ENCODE peak calls at places on chromosomes 13 and 19, in eight cellular contexts. One of them, this sample, is unnamed.

GRCh38 chr13:98688373-98688772 is 64.1 kb downstream of the SLC15A1 start:
- DNase-seq in cardiac muscle cell: no peak
- DNase-seq in psoas muscle: no peak
- DNase-seq in cardiac fibroblast: no peak
- DNase-seq in bronchial epithelial cell: no peak
- DNase-seq in GM13977: no peak
- DNase-seq in neural crest cell: no peak
- DNase-seq in mesothelial cell of epicardium: no peak
- DNase-seq in this sample: no peak

GRCh38 chr13:82654851-82655517 is 1227.3 kb downstream of the SLITRK1 start:
- DNase-seq in cardiac muscle cell: no peak
- DNase-seq in psoas muscle: peak; percentile 86
- DNase-seq in cardiac fibroblast: peak; percentile 70
- DNase-seq in bronchial epithelial cell: peak; percentile 2
- DNase-seq in GM13977: no peak
- DNase-seq in neural crest cell: no peak
- DNase-seq in mesothelial cell of epicardium: no peak
- DNase-seq in this sample: no peak

GRCh38 chr19:49699364-49699763 is 8.4 kb downstream of the CPT1C start:
- DNase-seq in cardiac muscle cell: no peak
- DNase-seq in psoas muscle: no peak
- DNase-seq in cardiac fibroblast: no peak
- DNase-seq in bronchial epithelial cell: no peak
- DNase-seq in GM13977: no peak
- DNase-seq in neural crest cell: no peak
- DNase-seq in mesothelial cell of epicardium: no peak
- DNase-seq in this sample: no peak

GRCh38 chr13:20291037-20291436 is 58.9 kb upstream of the GJB6 start:
- DNase-seq in cardiac muscle cell: no peak
- DNase-seq in psoas muscle: no peak
- DNase-seq in cardiac fibroblast: no peak
- DNase-seq in bronchial epithelial cell: no peak
- DNase-seq in GM13977: no peak
- DNase-seq in neural crest cell: no peak
- DNase-seq in mesothelial cell of epicardium: no peak
- DNase-seq in this sample: no peak

GRCh38 chr13:41497436-41497835 is 40.1 kb downstream of the RGCC start:
- DNase-seq in cardiac muscle cell: no peak
- DNase-seq in psoas muscle: no peak
- DNase-seq in cardiac fibroblast: no peak
- DNase-seq in bronchial epithelial cell: no peak
- DNase-seq in GM13977: no peak
- DNase-seq in neural crest cell: no peak
- DNase-seq in mesothelial cell of epicardium: no peak
- DNase-seq in this sample: no peak

GRCh38 chr13:111228262-111229144 is 91.9 kb upstream of the TEX29 start:
- DNase-seq in cardiac muscle cell: no peak
- DNase-seq in psoas muscle: peak; percentile 62
- DNase-seq in cardiac fibroblast: no peak
- DNase-seq in bronchial epithelial cell: no peak
- DNase-seq in GM13977: no peak
- DNase-seq in neural crest cell: no peak
- DNase-seq in mesothelial cell of epicardium: no peak
- DNase-seq in this sample: no peak

GRCh38 chr19:10332158-10332964 is 968 bp downstream of the RAVER1 start:
- DNase-seq in cardiac muscle cell: no peak
- DNase-seq in psoas muscle: no peak
- DNase-seq in cardiac fibroblast: no peak
- DNase-seq in bronchial epithelial cell: no peak
- DNase-seq in GM13977: no peak
- DNase-seq in neural crest cell: no peak
- DNase-seq in mesothelial cell of epicardium: no peak
- DNase-seq in this sample: no peak

GRCh38 chr19:5804516-5805464 is at the start of gene NRTN:
- DNase-seq in cardiac muscle cell: peak; percentile 71
- DNase-seq in psoas muscle: no peak
- DNase-seq in cardiac fibroblast: no peak
- DNase-seq in bronchial epithelial cell: no peak
- DNase-seq in GM13977: peak; percentile 89
- DNase-seq in neural crest cell: no peak
- DNase-seq in mesothelial cell of epicardium: no peak
- DNase-seq in this sample: peak; percentile 85

GRCh38 chr19:19420570-19421301 is 15.3 kb downstream of the GATAD2A start:
- DNase-seq in cardiac muscle cell: no peak
- DNase-seq in psoas muscle: no peak
- DNase-seq in cardiac fibroblast: no peak
- DNase-seq in bronchial epithelial cell: no peak
- DNase-seq in GM13977: no peak
- DNase-seq in neural crest cell: no peak
- DNase-seq in mesothelial cell of epicardium: no peak
- DNase-seq in this sample: no peak

GRCh38 chr13:43516401-43516826 is 270.4 kb downstream of the ENOX1 start:
- DNase-seq in cardiac muscle cell: peak; percentile 12
- DNase-seq in psoas muscle: no peak
- DNase-seq in cardiac fibroblast: peak; percentile 91
- DNase-seq in bronchial epithelial cell: no peak
- DNase-seq in GM13977: no peak
- DNase-seq in neural crest cell: no peak
- DNase-seq in mesothelial cell of epicardium: no peak
- DNase-seq in this sample: no peak

GRCh38 chr19:29002336-29002735 is 210.6 kb downstream of the UQCRFS1 start:
- DNase-seq in cardiac muscle cell: no peak
- DNase-seq in psoas muscle: no peak
- DNase-seq in cardiac fibroblast: no peak
- DNase-seq in bronchial epithelial cell: no peak
- DNase-seq in GM13977: no peak
- DNase-seq in neural crest cell: no peak
- DNase-seq in mesothelial cell of epicardium: no peak
- DNase-seq in this sample: no peak

GRCh38 chr19:5824791-5825577 is 14.5 kb downstream of the FUT6 start:
- DNase-seq in cardiac muscle cell: no peak
- DNase-seq in psoas muscle: no peak
- DNase-seq in cardiac fibroblast: no peak
- DNase-seq in bronchial epithelial cell: no peak
- DNase-seq in GM13977: no peak
- DNase-seq in neural crest cell: no peak
- DNase-seq in mesothelial cell of epicardium: no peak
- DNase-seq in this sample: no peak

GRCh38 chr13:53821632-53822031 is 793.0 kb downstream of the OLFM4 start:
- DNase-seq in cardiac muscle cell: no peak
- DNase-seq in psoas muscle: no peak
- DNase-seq in cardiac fibroblast: no peak
- DNase-seq in bronchial epithelial cell: no peak
- DNase-seq in GM13977: no peak
- DNase-seq in neural crest cell: no peak
- DNase-seq in mesothelial cell of epicardium: no peak
- DNase-seq in this sample: no peak

GRCh38 chr13:51838235-51838846 is 6.6 kb downstream of the TMEM272 start:
- DNase-seq in cardiac muscle cell: no peak
- DNase-seq in psoas muscle: no peak
- DNase-seq in cardiac fibroblast: peak; percentile 38
- DNase-seq in bronchial epithelial cell: no peak
- DNase-seq in GM13977: no peak
- DNase-seq in neural crest cell: no peak
- DNase-seq in mesothelial cell of epicardium: no peak
- DNase-seq in this sample: no peak

GRCh38 chr19:17938092-17938845 is 5.5 kb downstream of the CCDC124 start:
- DNase-seq in cardiac muscle cell: peak; percentile 77
- DNase-seq in psoas muscle: peak; percentile 88
- DNase-seq in cardiac fibroblast: peak; percentile 80
- DNase-seq in bronchial epithelial cell: peak; percentile 89
- DNase-seq in GM13977: peak; percentile 92
- DNase-seq in neural crest cell: peak; percentile 77
- DNase-seq in mesothelial cell of epicardium: peak; percentile 50
- DNase-seq in this sample: peak; percentile 91

GRCh38 chr19:50896591-50897190 is 14.5 kb downstream of the KLK4 start:
- DNase-seq in cardiac muscle cell: no peak
- DNase-seq in psoas muscle: no peak
- DNase-seq in cardiac fibroblast: peak; percentile 14
- DNase-seq in bronchial epithelial cell: peak; percentile 85
- DNase-seq in GM13977: peak; percentile 85
- DNase-seq in neural crest cell: no peak
- DNase-seq in mesothelial cell of epicardium: no peak
- DNase-seq in this sample: peak; percentile 86

GRCh38 chr19:44792286-44792685 is 14.6 kb downstream of the CBLC start:
- DNase-seq in cardiac muscle cell: no peak
- DNase-seq in psoas muscle: no peak
- DNase-seq in cardiac fibroblast: no peak
- DNase-seq in bronchial epithelial cell: no peak
- DNase-seq in GM13977: peak; percentile 16
- DNase-seq in neural crest cell: no peak
- DNase-seq in mesothelial cell of epicardium: no peak
- DNase-seq in this sample: no peak

DNA sequence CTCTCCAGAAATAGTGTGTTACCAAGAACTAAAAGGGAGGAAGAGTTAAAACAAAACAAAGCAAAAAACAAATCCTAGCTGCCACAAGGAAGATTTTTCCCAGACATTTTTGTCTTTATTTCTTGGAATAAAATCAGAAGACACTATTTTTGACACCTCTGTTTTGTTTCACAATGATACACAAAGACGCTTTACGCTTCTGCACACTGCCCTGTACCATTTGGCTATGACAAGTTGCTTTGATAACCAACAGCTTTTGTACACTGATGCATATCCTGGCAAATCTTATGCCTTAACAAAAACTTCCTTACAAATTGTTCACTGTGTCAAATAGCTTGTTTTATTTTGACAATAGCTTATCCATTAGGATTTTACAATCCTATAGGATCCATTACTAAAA is 103.5 kb upstream of the RAP2A start:
- DNase-seq in cardiac muscle cell: no peak
- DNase-seq in psoas muscle: no peak
- DNase-seq in cardiac fibroblast: no peak
- DNase-seq in bronchial epithelial cell: no peak
- DNase-seq in GM13977: no peak
- DNase-seq in neural crest cell: no peak
- DNase-seq in mesothelial cell of epicardium: no peak
- DNase-seq in this sample: no peak
- TF ChIP-seq CTCF in cardiac muscle cell: no peak
- TF ChIP-seq CTCF in psoas muscle: no peak
- TF ChIP-seq CTCF in cardiac fibroblast: no peak
- TF ChIP-seq CTCF in bronchial epithelial cell: no peak
- TF ChIP-seq CTCF in GM13977: no peak
- TF ChIP-seq CTCF in neural crest cell: no peak
- TF ChIP-seq CTCF in mesothelial cell of epicardium: no peak
- TF ChIP-seq CTCF in this sample: no peak

GRCh38 chr13:87078947-87079795 is 592.0 kb upstream of the SLITRK5 start:
- DNase-seq in cardiac muscle cell: no peak
- DNase-seq in psoas muscle: peak; percentile 34
- DNase-seq in cardiac fibroblast: no peak
- DNase-seq in bronchial epithelial cell: no peak
- DNase-seq in GM13977: no peak
- DNase-seq in neural crest cell: no peak
- DNase-seq in mesothelial cell of epicardium: no peak
- DNase-seq in this sample: no peak

GRCh38 chr13:87089391-87089790 is 581.8 kb upstream of the SLITRK5 start:
- DNase-seq in cardiac muscle cell: no peak
- DNase-seq in psoas muscle: no peak
- DNase-seq in cardiac fibroblast: peak; percentile 72
- DNase-seq in bronchial epithelial cell: peak; percentile 54
- DNase-seq in GM13977: no peak
- DNase-seq in neural crest cell: no peak
- DNase-seq in mesothelial cell of epicardium: no peak
- DNase-seq in this sample: no peak

GRCh38 chr13:87080100-87080779 is 590.9 kb upstream of the SLITRK5 start:
- DNase-seq in cardiac muscle cell: no peak
- DNase-seq in psoas muscle: no peak
- DNase-seq in cardiac fibroblast: no peak
- DNase-seq in bronchial epithelial cell: no peak
- DNase-seq in GM13977: no peak
- DNase-seq in neural crest cell: no peak
- DNase-seq in mesothelial cell of epicardium: no peak
- DNase-seq in this sample: no peak

GRCh38 chr13:87087741-87088140 is 583.4 kb upstream of the SLITRK5 start:
- DNase-seq in cardiac muscle cell: no peak
- DNase-seq in psoas muscle: no peak
- DNase-seq in cardiac fibroblast: peak; percentile 22
- DNase-seq in bronchial epithelial cell: no peak
- DNase-seq in GM13977: no peak
- DNase-seq in neural crest cell: no peak
- DNase-seq in mesothelial cell of epicardium: no peak
- DNase-seq in this sample: no peak

GRCh38 chr13:87084192-87084591 is 587.0 kb upstream of the SLITRK5 start:
- DNase-seq in cardiac muscle cell: no peak
- DNase-seq in psoas muscle: no peak
- DNase-seq in cardiac fibroblast: no peak
- DNase-seq in bronchial epithelial cell: no peak
- DNase-seq in GM13977: no peak
- DNase-seq in neural crest cell: no peak
- DNase-seq in mesothelial cell of epicardium: no peak
- DNase-seq in this sample: no peak
- TF ChIP-seq CTCF in cardiac muscle cell: no peak
- TF ChIP-seq CTCF in psoas muscle: no peak
- TF ChIP-seq CTCF in cardiac fibroblast: no peak
- TF ChIP-seq CTCF in bronchial epithelial cell: no peak
- TF ChIP-seq CTCF in GM13977: no peak
- TF ChIP-seq CTCF in neural crest cell: no peak
- TF ChIP-seq CTCF in mesothelial cell of epicardium: no peak
- TF ChIP-seq CTCF in this sample: no peak

DNA sequence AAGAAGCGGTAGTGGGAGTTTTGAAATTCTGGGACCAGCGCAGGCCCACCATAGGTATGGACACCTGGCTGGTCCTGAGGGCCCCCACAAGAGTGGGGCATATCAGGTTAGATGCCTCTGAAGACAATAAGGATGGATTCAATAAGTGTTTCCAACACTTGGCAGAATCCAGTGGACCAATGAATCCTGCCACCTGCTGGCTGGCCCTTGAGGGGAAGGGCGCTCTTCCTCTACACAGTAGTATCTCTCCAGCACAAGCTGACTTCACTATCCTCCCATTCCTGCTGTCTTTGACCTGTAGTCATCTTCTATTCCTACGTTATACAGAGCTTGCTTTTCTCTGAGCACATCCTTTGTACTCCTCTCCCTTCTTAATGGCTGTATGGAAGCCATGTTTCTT is 199.7 kb upstream of the TSHZ3 start:
- DNase-seq in cardiac muscle cell: peak; percentile 47
- DNase-seq in psoas muscle: no peak
- DNase-seq in cardiac fibroblast: peak; percentile 61
- DNase-seq in bronchial epithelial cell: no peak
- DNase-seq in GM13977: no peak
- DNase-seq in neural crest cell: no peak
- DNase-seq in mesothelial cell of epicardium: no peak
- DNase-seq in this sample: no peak
- TF ChIP-seq CTCF in cardiac muscle cell: peak; percentile 73
- TF ChIP-seq CTCF in psoas muscle: peak; percentile 36
- TF ChIP-seq CTCF in cardiac fibroblast: peak; percentile 78
- TF ChIP-seq CTCF in bronchial epithelial cell: peak; percentile 33
- TF ChIP-seq CTCF in GM13977: no peak
- TF ChIP-seq CTCF in neural crest cell: peak; percentile 57
- TF ChIP-seq CTCF in mesothelial cell of epicardium: no peak
- TF ChIP-seq CTCF in this sample: no peak

DNA sequence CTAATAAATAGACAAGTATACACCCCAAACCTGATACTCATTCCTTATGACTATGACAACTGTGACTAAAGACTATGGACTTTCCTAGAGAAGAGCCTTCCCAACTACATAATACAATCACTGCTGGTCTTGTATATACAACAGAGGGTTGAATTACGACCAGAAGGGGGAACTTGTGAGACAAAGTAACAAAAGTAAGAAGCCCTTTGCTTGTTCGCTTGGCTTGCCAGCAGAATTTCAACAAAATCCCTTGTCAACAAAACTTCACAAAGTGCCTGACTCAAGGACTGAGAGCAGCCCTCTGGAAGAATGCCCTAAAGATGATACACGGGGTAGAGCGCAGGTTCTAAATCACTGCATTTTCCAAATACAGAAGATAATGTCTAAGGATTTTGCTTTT is 99.4 kb downstream of the WASF3 start:
- DNase-seq in cardiac muscle cell: peak; percentile 31
- DNase-seq in psoas muscle: no peak
- DNase-seq in cardiac fibroblast: peak; percentile 56
- DNase-seq in bronchial epithelial cell: peak; percentile 70
- DNase-seq in GM13977: no peak
- DNase-seq in neural crest cell: no peak
- DNase-seq in mesothelial cell of epicardium: no peak
- DNase-seq in this sample: no peak
- TF ChIP-seq CTCF in cardiac muscle cell: peak; percentile 36
- TF ChIP-seq CTCF in psoas muscle: no peak
- TF ChIP-seq CTCF in cardiac fibroblast: no peak
- TF ChIP-seq CTCF in bronchial epithelial cell: peak; percentile 16
- TF ChIP-seq CTCF in GM13977: no peak
- TF ChIP-seq CTCF in neural crest cell: peak; percentile 28
- TF ChIP-seq CTCF in mesothelial cell of epicardium: no peak
- TF ChIP-seq CTCF in this sample: no peak

This sample was measured in GM13976.